ENCODE peak calls at places on chromosomes 11 and 22, in nine cellular contexts. Q is colonic mucosa; A is amniotic stem cell; R is cardiac fibroblast; D is fibroblast of lung; O is CD4-positive, alpha-beta T cell; L is HFF-Myc; F is cardiac muscle cell; E is activated T-helper 1 cell treated with anti-CD3 and anti-CD28 coated beads, Interleukin-2, amount 50 U/mL, for 16 hours. Z is an unnamed sample.

GRCh38 chr11:108221981-108222685 is at the start of gene NPAT:
- DNase-seq in R (no peak), E (no peak), D (no peak), A (no peak), L (no peak), F (no peak), O (no peak), Q (peak), Z (no peak)

GRCh38 chr22:45473626-45474237 is 29.0 kb upstream of the FBLN1 start:
- DNase-seq in E (no peak), D (no peak), A (no peak), F (no peak), Q (no peak), L (no peak), O (no peak), R (no peak), Z (no peak)

GRCh38 chr22:49765951-49766350 is 61.7 kb downstream of the BRD1 start:
- DNase-seq in E (peak), Q (no peak), L (no peak), O (no peak), D (no peak), A (no peak), R (no peak), F (no peak), Z (no peak)

GRCh38 chr22:24383061-24383460 is 44.3 kb upstream of the ADORA2A start:
- DNase-seq in A (no peak), E (no peak), D (no peak), L (no peak), F (no peak), R (no peak), Q (no peak), O (no peak), Z (no peak)

GRCh38 chr11:825366-826231 is 2.1 kb upstream of the CRACR2B start:
- DNase-seq in E (no peak), O (no peak), F (no peak), D (no peak), L (no peak), Q (peak), R (no peak), A (no peak), Z (no peak)

GRCh38 chr11:59413646-59414045 is 12.6 kb downstream of the OR5A2 start:
- DNase-seq in Q (no peak), D (no peak), L (no peak), E (no peak), A (no peak), R (no peak), O (no peak), F (no peak), Z (no peak)

GRCh38 chr11:9120659-9121350 is 29.4 kb upstream of the SCUBE2 start:
- DNase-seq in E (no peak), F (peak), R (no peak), A (no peak), O (no peak), Q (no peak), L (no peak), D (no peak), Z (no peak)

GRCh38 chr11:8092587-8093424 is 11.8 kb downstream of the TUB start:
- DNase-seq in E (no peak), R (peak), F (peak), L (peak), A (peak), Q (peak), O (no peak), D (peak), Z (no peak)

GRCh38 chr22:35464399-35464798 is 64.5 kb downstream of the MCM5 start:
- DNase-seq in Q (no peak), F (no peak), R (no peak), L (no peak), A (no peak), D (no peak), O (no peak), E (no peak), Z (no peak)

GRCh38 chr22:36327922-36328551 is 59.7 kb downstream of the MYH9 start:
- DNase-seq in A (peak), L (no peak), Q (no peak), E (no peak), F (peak), D (peak), R (peak), O (no peak), Z (no peak)

GRCh38 chr11:133311230-133311629 is 221.1 kb downstream of the OPCML start:
- DNase-seq in O (no peak), Q (no peak), D (no peak), L (no peak), A (no peak), F (no peak), R (no peak), E (no peak), Z (no peak)

GRCh38 chr11:118171274-118172062 is 5.0 kb downstream of the SCN2B start:
- DNase-seq in F (peak), L (no peak), E (peak), R (peak), O (peak), Q (peak), A (peak), D (peak), Z (peak)

GRCh38 chr11:102426000-102426399 is 26.6 kb downstream of the TMEM123 start:
- DNase-seq in D (no peak), F (no peak), Q (no peak), R (no peak), L (no peak), E (no peak), O (no peak), A (no peak), Z (no peak)

GRCh38 chr11:85826096-85826855 is 15.3 kb upstream of the SYTL2 start:
- DNase-seq in R (peak), A (no peak), O (no peak), D (peak), E (no peak), Q (no peak), L (no peak), F (peak), Z (no peak)

GRCh38 chr22:49904040-49904369 is 14.2 kb downstream of the ALG12 start:
- DNase-seq in E (no peak), F (no peak), D (no peak), Q (no peak), R (no peak), L (no peak), A (no peak), O (no peak), Z (no peak)

GRCh38 chr11:94885581-94885980 is 87.8 kb downstream of the CWC15 start:
- DNase-seq in Q (no peak), L (no peak), A (no peak), E (no peak), R (peak), D (peak), O (no peak), F (no peak), Z (no peak)

GRCh38 chr11:77158041-77158695 is 30.1 kb downstream of the MYO7A start:
- DNase-seq in Q (no peak), F (no peak), A (no peak), L (no peak), R (no peak), D (no peak), E (no peak), O (no peak), Z (no peak)

GRCh38 chr11:75896843-75897419 is 81.9 kb downstream of the UVRAG start:
- DNase-seq in A (peak), L (peak), F (peak), R (peak), Q (no peak), E (no peak), D (peak), O (no peak), Z (no peak)

GRCh38 chr11:126628790-126629621 is 273.5 kb downstream of the ST3GAL4 start:
- DNase-seq in F (no peak), A (peak), Q (no peak), D (peak), R (no peak), L (peak), E (no peak), O (no peak), Z (no peak)

GRCh38 chr11:17649696-17650600 is 69.4 kb upstream of the MYOD1 start:
- DNase-seq in D (peak), F (no peak), R (no peak), O (no peak), Q (no peak), A (no peak), L (no peak), E (no peak), Z (no peak)

GRCh38 chr22:40178417-40179409 is 988 bp downstream of the TNRC6B start:
- DNase-seq in Q (peak), O (peak), E (no peak), D (peak), R (peak), F (peak), L (no peak), A (peak), Z (peak)